ENCODE peak calls at places on chromosomes 12 and 14, in five cellular contexts. Q, V, P, H and I are unnamed samples.

GRCh38 chr12:6766651-6767300 is 613 bp downstream of the PTMS start:
- DNase-seq in V (peak; percentile 64), P (peak; percentile 72), Q (peak; percentile 68), H (peak; percentile 44), I (peak; percentile 86)

GRCh38 chr12:131615316-131616053 is 95.4 kb upstream of the SFSWAP start:
- DNase-seq in H (no peak), V (no peak), Q (no peak), P (no peak), I (no peak)

GRCh38 chr14:97077253-97077653 is 280.1 kb downstream of the VRK1 start:
- DNase-seq in Q (peak; percentile 19), V (no peak), P (peak; percentile 58), H (no peak), I (peak; percentile 37)

GRCh38 chr14:86777950-86778602 is 1214.9 kb downstream of the GALC start:
- DNase-seq in Q (no peak), P (no peak), V (peak; percentile 89), H (peak; percentile 60), I (no peak)

GRCh38 chr12:121227294-121227693 is 17.4 kb downstream of the P2RX4 start:
- DNase-seq in P (no peak), Q (no peak), H (peak; percentile 63), V (no peak), I (no peak)

GRCh38 chr14:75141062-75141461 is 14.2 kb upstream of the NEK9 start:
- DNase-seq in Q (no peak), V (no peak), H (no peak), P (no peak), I (no peak)

GRCh38 chr12:28540324-28540714 is 350.1 kb downstream of the CCDC91 start:
- DNase-seq in Q (no peak), V (no peak), P (no peak), H (no peak), I (no peak)

GRCh38 chr12:110403975-110404675 is 617 bp upstream of the ANAPC7 start:
- DNase-seq in H (peak; percentile 68), P (peak; percentile 94), V (peak; percentile 40), Q (peak; percentile 86), I (peak; percentile 87)

GRCh38 chr12:129193263-129193871 is 340.1 kb downstream of the GLT1D1 start:
- DNase-seq in Q (peak; percentile 29), H (no peak), P (peak; percentile 57), V (no peak), I (peak; percentile 21)

GRCh38 chr12:73589220-73589619 is 948.4 kb upstream of the ATXN7L3B start:
- DNase-seq in P (no peak), V (no peak), Q (no peak), H (no peak), I (no peak)

GRCh38 chr14:104277416-104278213 is 139.2 kb downstream of the KIF26A start:
- DNase-seq in P (no peak), V (no peak), Q (no peak), H (no peak), I (no peak)

GRCh38 chr14:99511421-99512109 is 30.4 kb downstream of the CCNK start:
- DNase-seq in H (no peak), Q (no peak), P (no peak), V (peak; percentile 67), I (peak; percentile 21)

DNA sequence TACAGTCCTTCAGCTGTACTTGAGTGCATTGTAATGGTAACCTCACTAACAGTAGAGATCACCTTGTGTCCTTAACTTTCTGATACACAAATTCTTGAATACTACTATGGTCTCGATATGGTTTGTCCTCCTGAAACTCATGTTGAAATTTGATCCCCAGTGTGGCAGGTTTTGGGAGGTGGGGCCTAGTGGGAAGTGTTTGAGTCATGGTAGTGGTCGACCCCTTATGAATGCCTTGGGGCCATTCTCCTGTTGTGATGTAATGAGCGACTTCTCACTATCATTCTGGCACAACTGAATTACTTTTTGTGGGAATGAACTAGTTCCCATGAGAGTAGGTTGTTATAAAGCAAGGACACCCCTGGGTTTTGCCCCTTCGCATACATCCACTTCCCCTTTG is 52.3 kb downstream of the IPO8 start:
- DNase-seq in V (peak; percentile 21), Q (no peak), H (no peak), P (no peak), I (no peak)
- TF ChIP-seq SMC3 in V (no peak), Q (no peak), H (no peak), P (no peak), I (no peak)

DNA sequence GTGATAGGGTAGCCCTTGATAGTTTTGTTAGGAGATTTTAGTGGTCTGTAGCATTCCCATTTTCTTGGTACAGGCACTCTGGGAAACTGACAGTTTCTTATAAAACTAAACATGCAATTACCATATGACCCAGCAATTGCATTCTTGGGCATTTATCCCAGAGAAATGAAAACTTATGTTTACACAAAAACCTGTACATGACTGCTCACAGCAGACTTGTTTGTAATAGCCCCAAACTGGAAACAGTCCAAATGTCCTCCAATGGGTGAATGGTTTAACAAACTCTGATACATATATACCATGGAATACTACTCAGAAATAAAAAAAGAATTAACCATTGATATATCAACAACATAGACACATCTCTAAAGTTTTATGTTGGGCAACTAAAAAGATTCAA is 75.5 kb downstream of the BORCS5 start:
- DNase-seq in H (no peak), V (peak; percentile 96), P (no peak), Q (peak; percentile 37), I (no peak)
- TF ChIP-seq SMC3 in H (no peak), V (no peak), P (no peak), Q (no peak), I (no peak)

DNA sequence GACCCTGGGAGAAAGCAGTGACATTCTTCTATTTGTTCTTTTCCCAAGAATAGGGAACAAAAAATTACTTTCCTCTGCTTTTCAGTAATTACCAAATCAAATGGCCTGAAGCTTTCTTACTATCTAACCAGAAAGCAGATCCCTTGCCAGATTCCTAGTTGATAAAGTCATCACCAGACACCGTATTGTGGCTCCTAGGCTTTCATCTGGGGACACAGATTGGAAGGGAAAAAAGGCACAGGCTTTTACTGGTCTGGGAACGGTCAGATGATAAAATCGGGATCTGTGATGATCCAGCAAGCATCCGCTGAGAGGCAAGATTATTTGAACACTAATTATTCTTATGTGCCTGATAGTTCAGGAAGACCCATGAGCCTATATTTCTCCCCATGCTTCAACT is 79.1 kb upstream of the BCL2L14 start:
- DNase-seq in Q (no peak), P (no peak), V (no peak), H (no peak), I (peak; percentile 67)
- TF ChIP-seq SMC3 in Q (no peak), P (no peak), V (no peak), H (no peak), I (no peak)

GRCh38 chr14:30751646-30752416 is 122.5 kb upstream of the COCH start:
- DNase-seq in H (no peak), Q (peak; percentile 13), V (no peak), P (no peak), I (peak; percentile 23)
- TF ChIP-seq SMC3 in H (no peak), Q (no peak), V (no peak), P (no peak), I (no peak)

DNA sequence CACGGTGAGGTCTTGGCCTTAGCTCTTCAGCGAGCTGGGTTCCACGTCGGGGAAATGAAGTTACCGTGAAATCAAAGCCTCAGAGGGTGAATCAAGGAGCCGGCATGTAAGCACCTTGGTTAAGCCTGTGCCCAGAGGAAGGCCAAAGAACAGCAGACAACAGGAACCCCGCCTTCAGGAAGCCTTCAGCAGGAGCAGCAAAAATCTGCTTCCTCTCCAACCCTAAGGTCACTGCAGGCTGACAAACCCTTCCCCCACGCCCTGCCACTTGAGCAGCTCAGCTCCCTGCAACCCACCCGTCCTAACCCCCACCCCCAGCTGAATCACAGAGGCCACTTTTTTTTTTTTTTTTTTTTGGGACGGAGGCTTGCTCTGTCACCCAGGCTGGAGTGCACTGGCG is 72.9 kb upstream of the LTA4H start:
- DNase-seq in Q (peak; percentile 23), H (no peak), P (no peak), V (no peak), I (no peak)
- TF ChIP-seq SMC3 in Q (no peak), H (no peak), P (no peak), V (no peak), I (no peak)

DNA sequence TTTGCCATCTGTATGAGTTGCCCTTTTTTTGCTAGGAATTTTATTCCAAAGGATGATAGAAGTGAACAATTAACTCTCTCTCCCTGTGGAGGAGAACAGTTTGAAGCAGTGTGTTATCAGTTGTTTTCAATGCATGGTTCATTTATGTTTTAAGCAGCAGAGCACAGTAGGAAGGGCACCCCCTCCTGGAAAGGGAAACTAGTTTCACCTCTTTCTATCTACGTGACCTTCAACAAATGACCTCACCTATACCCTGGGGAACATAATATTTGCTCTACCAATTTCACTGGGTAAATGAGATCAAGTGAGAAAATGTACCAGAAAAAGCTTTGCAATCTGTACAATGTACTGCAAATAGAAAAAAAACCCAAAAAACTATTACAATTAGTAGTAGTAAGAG is 5.4 kb upstream of the DCP1B start:
- DNase-seq in Q (no peak), H (peak; percentile 62), P (no peak), V (no peak), I (no peak)
- TF ChIP-seq SMC3 in Q (no peak), H (no peak), P (no peak), V (no peak), I (no peak)

GRCh38 chr14:102184678-102185040 is 45.0 kb downstream of the WDR20 start:
- DNase-seq in Q (no peak), P (no peak), V (no peak), H (no peak), I (no peak)

GRCh38 chr14:102182190-102182589 is 42.5 kb downstream of the WDR20 start:
- DNase-seq in V (peak; percentile 62), P (no peak), Q (no peak), H (no peak), I (no peak)

GRCh38 chr14:102181187-102181586 is 41.5 kb downstream of the WDR20 start:
- DNase-seq in Q (no peak), V (no peak), P (no peak), H (no peak), I (no peak)

GRCh38 chr14:102183922-102184677 is 44.4 kb downstream of the WDR20 start:
- DNase-seq in V (no peak), P (no peak), Q (no peak), H (no peak), I (no peak)

GRCh38 chr14:102182901-102183619 is 43.4 kb downstream of the WDR20 start:
- DNase-seq in V (no peak), P (no peak), Q (no peak), H (no peak), I (no peak)
- TF ChIP-seq SMC3 in V (no peak), P (no peak), Q (no peak), H (no peak), I (no peak)

GRCh38 chr14:70902186-70902585 is 5.1 kb upstream of the PCNX1 start:
- DNase-seq in H (no peak), V (no peak), P (no peak), Q (no peak), I (no peak)

GRCh38 chr14:70907172-70907995 is at the start of gene PCNX1:
- DNase-seq in P (peak; percentile 86), H (peak; percentile 79), V (peak; percentile 79), Q (peak; percentile 85), I (peak; percentile 98)

GRCh38 chr14:70905316-70905715 is 1.9 kb upstream of the PCNX1 start:
- DNase-seq in H (no peak), V (peak; percentile 90), Q (no peak), P (no peak), I (no peak)

GRCh38 chr14:70906785-70907171 is 481 bp upstream of the PCNX1 start:
- DNase-seq in H (no peak), P (no peak), Q (no peak), V (no peak), I (no peak)

DNA sequence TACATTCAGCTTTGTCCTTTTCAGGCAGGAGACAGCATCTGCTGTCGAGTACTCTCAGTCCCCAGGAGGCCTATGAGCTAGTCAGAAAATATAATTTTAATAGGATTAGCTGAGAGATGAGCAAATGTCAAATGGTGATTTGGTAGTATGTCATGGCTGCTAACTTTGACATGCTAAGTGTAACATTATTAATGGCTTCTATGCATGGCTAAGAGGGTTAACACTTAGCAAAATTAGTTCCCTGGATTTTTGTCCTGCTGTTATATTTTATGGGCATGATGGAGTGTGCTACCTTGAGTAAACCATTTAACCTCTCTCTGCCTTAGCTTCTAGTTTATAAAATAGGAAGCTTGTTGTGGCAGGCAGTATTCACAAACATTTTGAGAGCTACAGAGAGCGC is 2.9 kb upstream of the PCNX1 start:
- DNase-seq in P (no peak), Q (no peak), V (no peak), H (no peak), I (no peak)
- TF ChIP-seq SMC3 in P (no peak), Q (no peak), V (no peak), H (no peak), I (no peak)